ENCODE peak calls at places on chromosomes 4 and X, in four cellular contexts. One of them, this sample, is unnamed. For H3K27me3, the result is how much of the 10 kb centered on the place peaks cover.

GRCh38 chr4:9971711-9972110 is 49.6 kb downstream of the SLC2A9 start:
- DNase-seq in uterus: no peak
- DNase-seq in right lobe of liver: no peak
- DNase-seq in body of pancreas: no peak
- DNase-seq in this sample: no peak

GRCh38 chr4:33381806-33382205 is 2661.6 kb downstream of the PCDH7 start:
- DNase-seq in uterus: no peak
- DNase-seq in right lobe of liver: no peak
- DNase-seq in body of pancreas: no peak
- DNase-seq in this sample: no peak

GRCh38 chrX:12526296-12526695 is 264.9 kb upstream of the PRPS2 start:
- DNase-seq in uterus: no peak
- DNase-seq in right lobe of liver: no peak
- DNase-seq in body of pancreas: no peak
- DNase-seq in this sample: no peak

GRCh38 chrX:39854772-39855747 is 242.7 kb downstream of the BCOR start:
- DNase-seq in uterus: no peak
- DNase-seq in right lobe of liver: no peak
- DNase-seq in body of pancreas: no peak
- DNase-seq in this sample: no peak

GRCh38 chrX:104863466-104863865 is 297.5 kb downstream of the IL1RAPL2 start:
- DNase-seq in uterus: no peak
- DNase-seq in right lobe of liver: no peak
- DNase-seq in body of pancreas: no peak
- DNase-seq in this sample: no peak

GRCh38 chr4:149345424-149345823 is 470.2 kb downstream of the IQCM start:
- DNase-seq in uterus: no peak
- DNase-seq in right lobe of liver: no peak
- DNase-seq in body of pancreas: no peak
- DNase-seq in this sample: no peak

GRCh38 chr4:86993909-86994672 is 59.3 kb downstream of the AFF1 start:
- DNase-seq in uterus: no peak
- DNase-seq in right lobe of liver: peak
- DNase-seq in body of pancreas: peak
- DNase-seq in this sample: no peak

GRCh38 chr4:120694973-120695372 is 227.6 kb downstream of the PRDM5 start:
- DNase-seq in uterus: no peak
- DNase-seq in right lobe of liver: no peak
- DNase-seq in body of pancreas: peak
- DNase-seq in this sample: peak

GRCh38 chrX:96474357-96475125 is 210.1 kb upstream of the DIAPH2 start:
- DNase-seq in uterus: no peak
- DNase-seq in right lobe of liver: no peak
- DNase-seq in body of pancreas: peak
- DNase-seq in this sample: no peak

GRCh38 chr4:40288547-40288946 is 46.6 kb upstream of the CHRNA9 start:
- DNase-seq in uterus: no peak
- DNase-seq in right lobe of liver: no peak
- DNase-seq in body of pancreas: no peak
- DNase-seq in this sample: no peak

GRCh38 chr4:87209696-87210095 is 10.7 kb downstream of the KLHL8 start:
- DNase-seq in uterus: peak
- DNase-seq in right lobe of liver: peak
- DNase-seq in body of pancreas: peak
- DNase-seq in this sample: peak

GRCh38 chr4:2858451-2859217 is 15.0 kb downstream of the ADD1 start:
- DNase-seq in uterus: no peak
- DNase-seq in right lobe of liver: peak
- DNase-seq in body of pancreas: no peak
- DNase-seq in this sample: no peak

GRCh38 chr4:610411-611261 is 14.7 kb upstream of the PDE6B start:
- DNase-seq in uterus: no peak
- DNase-seq in right lobe of liver: peak
- DNase-seq in body of pancreas: no peak
- DNase-seq in this sample: no peak

GRCh38 chr4:165201806-165202205 is 5.6 kb upstream of the KLHL2 start:
- DNase-seq in uterus: no peak
- DNase-seq in right lobe of liver: no peak
- DNase-seq in body of pancreas: no peak
- DNase-seq in this sample: no peak
- H3K27me3 ChIP-seq in uterus: under half
- H3K27me3 ChIP-seq in right lobe of liver: under half
- H3K27me3 ChIP-seq in body of pancreas: under half
- H3K27me3 ChIP-seq in this sample: under half

GRCh38 chrX:31301203-31301602 is 229.4 kb upstream of the FTHL17 start:
- DNase-seq in uterus: no peak
- DNase-seq in right lobe of liver: no peak
- DNase-seq in body of pancreas: no peak
- DNase-seq in this sample: no peak
- H3K27ac ChIP-seq in uterus: no peak
- H3K27ac ChIP-seq in right lobe of liver: no peak
- H3K27ac ChIP-seq in body of pancreas: no peak
- H3K27ac ChIP-seq in this sample: no peak

GRCh38 chr4:146179784-146180405 is 4.4 kb downstream of the LSM6 start:
- DNase-seq in uterus: no peak
- DNase-seq in right lobe of liver: no peak
- DNase-seq in body of pancreas: no peak
- DNase-seq in this sample: no peak

GRCh38 chr4:146175541-146176453 is at the start of gene LSM6:
- DNase-seq in uterus: peak
- DNase-seq in right lobe of liver: peak
- DNase-seq in body of pancreas: peak
- DNase-seq in this sample: peak
- TF ChIP-seq POLR2A in uterus: peak
- TF ChIP-seq POLR2A in right lobe of liver: peak
- TF ChIP-seq POLR2A in body of pancreas: peak
- TF ChIP-seq POLR2A in this sample: peak

GRCh38 chrX:17878028-17878670 is 17.1 kb upstream of the RAI2 start:
- DNase-seq in uterus: no peak
- DNase-seq in right lobe of liver: no peak
- DNase-seq in body of pancreas: no peak
- DNase-seq in this sample: no peak

GRCh38 chrX:17876135-17876534 is 15.0 kb upstream of the RAI2 start:
- DNase-seq in uterus: no peak
- DNase-seq in right lobe of liver: no peak
- DNase-seq in body of pancreas: no peak
- DNase-seq in this sample: no peak
- H3K27me3 ChIP-seq in uterus: under half
- H3K27me3 ChIP-seq in right lobe of liver: under half
- H3K27me3 ChIP-seq in body of pancreas: under half
- H3K27me3 ChIP-seq in this sample: under half

This sample was measured in ovary.